ENCODE peak calls at places on chromosomes 11 and 22, in six cellular contexts. G, Z, P, T, R and E are unnamed samples.

GRCh38 chr11:95338430-95338991 is 107.5 kb upstream of the SESN3 start:
- DNase-seq in G (peak; percentile 69), Z (peak; percentile 67), P (peak; percentile 73), T (peak; percentile 91), R (peak; percentile 34), E (no peak)

GRCh38 chr11:88102595-88102929 is 72.7 kb downstream of the RAB38 start:
- DNase-seq in G (no peak), Z (no peak), P (no peak), T (peak; percentile 21), R (no peak), E (no peak)

GRCh38 chr11:35617687-35618496 is at the start of gene FJX1:
- DNase-seq in G (peak; percentile 68), Z (peak; percentile 87), P (peak; percentile 77), T (peak; percentile 92), R (peak; percentile 17), E (peak; percentile 86)

GRCh38 chr22:25395915-25396314 is 168.6 kb upstream of the GRK3 start:
- DNase-seq in G (no peak), Z (no peak), P (no peak), T (no peak), R (no peak), E (no peak)

GRCh38 chr11:4095509-4096230 is 1.1 kb downstream of the RRM1 start:
- DNase-seq in G (no peak), Z (no peak), P (no peak), T (peak; percentile 62), R (no peak), E (peak; percentile 80)

GRCh38 chr11:134556186-134556585 is 144.1 kb upstream of the B3GAT1 start:
- DNase-seq in G (no peak), Z (no peak), P (no peak), T (no peak), R (no peak), E (no peak)

GRCh38 chr22:17943533-17944204 is 80.7 kb downstream of the MICAL3 start:
- DNase-seq in G (no peak), Z (no peak), P (no peak), T (no peak), R (no peak), E (no peak)

GRCh38 chr11:65437436-65438227 is 15.0 kb downstream of the NEAT1 start:
- DNase-seq in G (peak; percentile 64), Z (no peak), P (peak; percentile 65), T (peak; percentile 53), R (peak; percentile 10), E (peak; percentile 15)

GRCh38 chr22:44392446-44392921 is 79.7 kb upstream of the SHISAL1 start:
- DNase-seq in G (peak; percentile 53), Z (no peak), P (peak; percentile 56), T (no peak), R (no peak), E (peak; percentile 69)

GRCh38 chr11:690738-691633 is 4.0 kb downstream of the DEAF1 start:
- DNase-seq in G (no peak), Z (no peak), P (no peak), T (no peak), R (peak; percentile 68), E (no peak)

GRCh38 chr22:16949561-16949960 is 58.5 kb downstream of the GAB4 start:
- DNase-seq in G (no peak), Z (no peak), P (no peak), T (no peak), R (no peak), E (peak; percentile 21)

GRCh38 chr22:37186228-37186996 is 1.6 kb downstream of the C1QTNF6 start:
- DNase-seq in G (no peak), Z (no peak), P (no peak), T (peak; percentile 90), R (no peak), E (no peak)

GRCh38 chr11:8733847-8734246 is 51.3 kb downstream of the RPL27A start:
- DNase-seq in G (no peak), Z (no peak), P (no peak), T (no peak), R (no peak), E (no peak)

GRCh38 chr11:8326337-8326736 is 62.7 kb upstream of the LMO1 start:
- DNase-seq in G (no peak), Z (no peak), P (no peak), T (no peak), R (no peak), E (no peak)

GRCh38 chr22:28923826-28924732 is 40.7 kb downstream of the ZNRF3 start:
- DNase-seq in G (no peak), Z (no peak), P (no peak), T (no peak), R (peak; percentile 38), E (peak; percentile 81)

GRCh38 chr11:125114518-125114917 is 3.1 kb upstream of the TMEM218 start:
- DNase-seq in G (no peak), Z (no peak), P (no peak), T (no peak), R (no peak), E (no peak)

GRCh38 chr22:28147401-28147800 is 228.3 kb upstream of the PITPNB start:
- DNase-seq in G (no peak), Z (no peak), P (no peak), T (no peak), R (no peak), E (no peak)

GRCh38 chr22:44331881-44332714 is 19.3 kb upstream of the SHISAL1 start:
- DNase-seq in G (no peak), Z (no peak), P (no peak), T (peak; percentile 17), R (no peak), E (no peak)

GRCh38 chr11:111299111-111300026 is 1.0 kb downstream of the POU2AF3 start:
- DNase-seq in G (peak; percentile 81), Z (no peak), P (peak; percentile 78), T (peak; percentile 46), R (peak; percentile 73), E (no peak)

GRCh38 chr11:5317301-5317700 is 6.8 kb downstream of the OR51B2 start:
- DNase-seq in G (no peak), Z (no peak), P (no peak), T (no peak), R (no peak), E (no peak)

GRCh38 chr11:123478352-123478986 is 48.4 kb downstream of the GRAMD1B start:
- DNase-seq in G (no peak), Z (peak; percentile 71), P (no peak), T (peak; percentile 86), R (peak; percentile 42), E (peak; percentile 22)

GRCh38 chr11:73143126-73143838 is 1.2 kb upstream of the FCHSD2 start:
- DNase-seq in G (no peak), Z (no peak), P (no peak), T (peak; percentile 27), R (no peak), E (peak; percentile 69)

GRCh38 chr11:64863381-64864060 is 14.9 kb downstream of the EHD1 start:
- DNase-seq in G (peak; percentile 88), Z (no peak), P (no peak), T (peak; percentile 73), R (no peak), E (no peak)

GRCh38 chr11:71466358-71466757 is 13.4 kb downstream of the NADSYN1 start:
- DNase-seq in G (no peak), Z (no peak), P (no peak), T (no peak), R (no peak), E (no peak)

GRCh38 chr11:2211113-2211971 is 39.7 kb upstream of the TH start:
- DNase-seq in G (peak; percentile 50), Z (no peak), P (no peak), T (no peak), R (peak; percentile 52), E (peak; percentile 6)

GRCh38 chr11:9075441-9076000 is 15.9 kb downstream of the SCUBE2 start:
- DNase-seq in G (no peak), Z (no peak), P (no peak), T (no peak), R (no peak), E (no peak)

GRCh38 chr11:61065955-61066638 is 36.2 kb upstream of the CD5 start:
- DNase-seq in G (no peak), Z (no peak), P (peak; percentile 37), T (no peak), R (no peak), E (peak; percentile 84)

DNA sequence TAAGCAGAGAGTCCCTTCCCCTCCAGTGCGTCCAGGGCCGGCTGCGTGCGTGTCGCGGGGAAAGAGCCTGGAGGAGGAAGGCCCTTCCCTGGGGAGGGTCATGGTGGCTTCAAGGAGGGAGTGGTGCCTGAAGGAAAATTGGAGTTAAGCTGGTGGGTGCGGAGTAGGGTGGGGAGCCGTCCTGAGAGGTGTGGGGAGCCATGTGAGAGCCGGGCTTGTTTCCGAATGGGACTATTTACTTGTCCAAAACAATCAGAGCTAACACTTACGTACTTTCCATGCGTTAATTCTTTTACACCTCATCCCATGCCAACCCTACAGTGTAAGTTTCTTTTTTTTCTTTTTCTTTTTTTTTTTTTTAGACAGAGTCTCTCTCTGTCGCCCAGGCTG is 762 bp downstream of the IGHMBP2 start:
- DNase-seq in G (peak; percentile 76), Z (no peak), P (no peak), T (no peak), R (peak; percentile 47), E (no peak)
- TF ChIP-seq CTCF in G (no peak), Z (no peak), P (no peak), T (no peak), R (no peak), E (no peak)

DNA sequence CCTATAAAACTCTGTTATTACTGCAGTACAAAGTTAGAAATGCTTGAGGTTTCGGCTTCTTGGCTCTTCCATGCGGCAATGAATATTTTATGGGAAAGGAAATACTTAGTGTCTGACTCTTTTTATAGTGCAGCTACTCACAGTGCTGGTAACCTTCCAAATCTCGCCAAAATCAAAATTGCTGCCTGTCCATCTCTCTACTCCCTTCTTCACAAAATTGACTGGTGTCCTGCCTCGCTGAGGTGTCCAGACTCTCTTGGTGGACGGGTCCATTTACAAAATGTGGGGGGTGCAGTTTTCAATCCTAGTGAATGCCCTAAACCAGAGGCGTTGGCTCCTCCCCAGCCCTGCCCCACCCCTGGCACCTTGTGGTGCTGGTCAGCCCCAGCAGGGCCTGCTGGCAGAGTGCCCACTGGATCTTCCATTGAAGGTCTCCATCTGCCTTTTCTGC is 73.5 kb downstream of the ZBTB16 start:
- DNase-seq in G (peak; percentile 78), Z (no peak), P (peak; percentile 76), T (peak; percentile 61), R (no peak), E (no peak)
- H3K4me3 ChIP-seq in G (peak overlapping the region; percentile 29), Z (no peak overlapping the region), P (peak overlapping the region; percentile 34), T (no peak overlapping the region), R (no peak overlapping the region), E (no peak overlapping the region)

GRCh38 chr11:96389604-96390402 is at the start of the genes CCDC82 and JRKL:
- DNase-seq in G (peak; percentile 98), Z (peak; percentile 73), P (peak; percentile 98), T (peak; percentile 91), R (peak; percentile 99), E (peak; percentile 99)
- TF ChIP-seq CTCF in G (no peak), Z (no peak), P (no peak), T (no peak), R (no peak), E (no peak)

GRCh38 chr11:76799061-76799804 is 16.1 kb downstream of the TSKU start:
- DNase-seq in G (peak; percentile 90), Z (no peak), P (peak; percentile 93), T (peak; percentile 81), R (peak; percentile 88), E (peak; percentile 74)

GRCh38 chr11:76797341-76798201 is 14.4 kb downstream of the TSKU start:
- DNase-seq in G (no peak), Z (no peak), P (peak; percentile 47), T (no peak), R (no peak), E (no peak)

GRCh38 chr11:76798202-76798581 is 15.0 kb downstream of the TSKU start:
- DNase-seq in G (no peak), Z (no peak), P (peak; percentile 62), T (no peak), R (no peak), E (no peak)

GRCh38 chr11:76800466-76801200 is 17.5 kb downstream of the TSKU start:
- DNase-seq in G (no peak), Z (no peak), P (peak; percentile 52), T (no peak), R (no peak), E (peak; percentile 14)

GRCh38 chr11:76798656-76799055 is 15.5 kb downstream of the TSKU start:
- DNase-seq in G (no peak), Z (no peak), P (no peak), T (no peak), R (no peak), E (no peak)
- H3K4me3 ChIP-seq in G (peak overlapping the region; percentile 42), Z (no peak overlapping the region), P (peak overlapping the region; percentile 37), T (no peak overlapping the region), R (no peak overlapping the region), E (no peak overlapping the region)